ENCODE peak calls at places on chromosome 14, in nine cellular contexts. One of them, this sample, is unnamed.
A peak's percentile ranks its signal among the peaks of the same experiment; 100 is the strongest.

GRCh38 chr14:34833545-34834523 is 41.3 kb downstream of the BAZ1A start:
- DNase-seq in cardiac muscle cell: no peak
- DNase-seq in fibroblast of pulmonary artery: peak; percentile 41
- DNase-seq in HFFc6: no peak
- DNase-seq in suprapubic skin: no peak
- DNase-seq in stomach: no peak
- DNase-seq in transverse colon: no peak
- DNase-seq in ascending aorta: no peak
- DNase-seq in pancreas: no peak
- DNase-seq in this sample: no peak

GRCh38 chr14:69648480-69649414 is 37.4 kb downstream of the SUSD6 start:
- DNase-seq in cardiac muscle cell: peak; percentile 29
- DNase-seq in fibroblast of pulmonary artery: peak; percentile 77
- DNase-seq in HFFc6: peak; percentile 35
- DNase-seq in suprapubic skin: no peak
- DNase-seq in stomach: no peak
- DNase-seq in transverse colon: no peak
- DNase-seq in ascending aorta: no peak
- DNase-seq in pancreas: no peak
- DNase-seq in this sample: no peak

GRCh38 chr14:99950191-99950590 is 115.0 kb upstream of the EVL start:
- DNase-seq in cardiac muscle cell: peak; percentile 41
- DNase-seq in fibroblast of pulmonary artery: no peak
- DNase-seq in HFFc6: no peak
- DNase-seq in suprapubic skin: no peak
- DNase-seq in stomach: no peak
- DNase-seq in transverse colon: no peak
- DNase-seq in ascending aorta: no peak
- DNase-seq in pancreas: no peak
- DNase-seq in this sample: no peak

GRCh38 chr14:81127785-81128184 is 93.0 kb downstream of the GTF2A1 start:
- DNase-seq in cardiac muscle cell: no peak
- DNase-seq in fibroblast of pulmonary artery: peak; percentile 51
- DNase-seq in HFFc6: no peak
- DNase-seq in suprapubic skin: no peak
- DNase-seq in stomach: no peak
- DNase-seq in transverse colon: no peak
- DNase-seq in ascending aorta: no peak
- DNase-seq in pancreas: no peak
- DNase-seq in this sample: no peak

GRCh38 chr14:31560759-31561154 is 447 bp upstream of the NUBPL start:
- DNase-seq in cardiac muscle cell: peak; percentile 12
- DNase-seq in fibroblast of pulmonary artery: peak; percentile 14
- DNase-seq in HFFc6: no peak
- DNase-seq in suprapubic skin: no peak
- DNase-seq in stomach: no peak
- DNase-seq in transverse colon: no peak
- DNase-seq in ascending aorta: no peak
- DNase-seq in pancreas: no peak
- DNase-seq in this sample: no peak

GRCh38 chr14:80764496-80764895 is 177.0 kb downstream of the CEP128 start:
- DNase-seq in cardiac muscle cell: no peak
- DNase-seq in fibroblast of pulmonary artery: no peak
- DNase-seq in HFFc6: no peak
- DNase-seq in suprapubic skin: no peak
- DNase-seq in stomach: no peak
- DNase-seq in transverse colon: no peak
- DNase-seq in ascending aorta: no peak
- DNase-seq in pancreas: no peak
- DNase-seq in this sample: no peak

GRCh38 chr14:60724080-60724618 is at the start of gene SIX4:
- DNase-seq in cardiac muscle cell: peak; percentile 91
- DNase-seq in fibroblast of pulmonary artery: peak; percentile 78
- DNase-seq in HFFc6: peak; percentile 77
- DNase-seq in suprapubic skin: peak; percentile 59
- DNase-seq in stomach: peak; percentile 78
- DNase-seq in transverse colon: peak; percentile 53
- DNase-seq in ascending aorta: peak; percentile 16
- DNase-seq in pancreas: peak; percentile 73
- DNase-seq in this sample: no peak

GRCh38 chr14:57501039-57501557 is 7.4 kb upstream of the CCDC198 start:
- DNase-seq in cardiac muscle cell: no peak
- DNase-seq in fibroblast of pulmonary artery: no peak
- DNase-seq in HFFc6: no peak
- DNase-seq in suprapubic skin: no peak
- DNase-seq in stomach: no peak
- DNase-seq in transverse colon: no peak
- DNase-seq in ascending aorta: no peak
- DNase-seq in pancreas: no peak
- DNase-seq in this sample: no peak

GRCh38 chr14:78519863-78520262 is 349.7 kb downstream of the NRXN3 start:
- DNase-seq in cardiac muscle cell: peak; percentile 79
- DNase-seq in fibroblast of pulmonary artery: peak; percentile 18
- DNase-seq in HFFc6: no peak
- DNase-seq in suprapubic skin: no peak
- DNase-seq in stomach: no peak
- DNase-seq in transverse colon: peak; percentile 8
- DNase-seq in ascending aorta: no peak
- DNase-seq in pancreas: no peak
- DNase-seq in this sample: no peak

GRCh38 chr14:99230271-99231141 is 41.5 kb downstream of the BCL11B start:
- DNase-seq in cardiac muscle cell: no peak
- DNase-seq in fibroblast of pulmonary artery: no peak
- DNase-seq in HFFc6: no peak
- DNase-seq in suprapubic skin: no peak
- DNase-seq in stomach: no peak
- DNase-seq in transverse colon: peak; percentile 45
- DNase-seq in ascending aorta: no peak
- DNase-seq in pancreas: no peak
- DNase-seq in this sample: peak; percentile 72

DNA sequence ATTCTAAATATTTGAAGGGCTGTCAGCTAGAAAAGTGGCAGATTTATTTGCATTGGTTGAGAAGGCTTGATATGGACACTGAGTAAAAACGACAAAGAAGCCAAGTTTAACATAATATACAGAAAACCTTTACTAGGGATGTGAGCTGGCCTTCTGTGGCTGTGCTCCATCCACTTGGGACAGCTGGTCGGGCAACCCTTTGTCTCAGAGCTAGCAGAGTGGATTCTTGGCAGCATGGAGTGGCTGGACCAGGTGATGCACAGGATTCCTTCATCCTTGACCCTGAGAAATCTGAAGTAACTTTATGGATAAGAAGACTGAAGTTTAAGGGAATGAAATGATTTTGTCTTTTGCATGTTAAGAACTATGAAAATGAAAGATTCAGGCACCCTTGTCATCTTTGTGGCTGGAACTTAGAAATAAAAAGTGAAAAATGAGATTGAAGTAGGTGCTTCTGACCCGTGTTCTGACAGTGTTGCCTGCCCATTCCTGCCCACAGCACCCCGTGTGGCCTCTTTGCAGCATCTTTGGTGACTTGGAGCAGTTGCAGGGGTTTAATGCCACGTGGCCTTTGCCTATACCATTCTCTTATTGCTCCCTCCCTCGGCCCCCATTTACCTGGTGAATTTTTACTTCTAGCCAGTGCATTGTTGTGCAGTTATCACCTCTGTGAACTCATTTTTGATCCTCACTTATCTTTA is 32.6 kb downstream of the PELI2 start:
- DNase-seq in cardiac muscle cell: no peak
- DNase-seq in fibroblast of pulmonary artery: no peak
- DNase-seq in HFFc6: no peak
- DNase-seq in suprapubic skin: no peak
- DNase-seq in stomach: no peak
- DNase-seq in transverse colon: no peak
- DNase-seq in ascending aorta: no peak
- DNase-seq in pancreas: no peak
- DNase-seq in this sample: no peak
- TF ChIP-seq CTCF in cardiac muscle cell: no peak
- TF ChIP-seq CTCF in fibroblast of pulmonary artery: no peak
- TF ChIP-seq CTCF in HFFc6: no peak
- TF ChIP-seq CTCF in suprapubic skin: no peak
- TF ChIP-seq CTCF in stomach: no peak
- TF ChIP-seq CTCF in transverse colon: no peak
- TF ChIP-seq CTCF in ascending aorta: no peak
- TF ChIP-seq CTCF in pancreas: no peak
- TF ChIP-seq CTCF in this sample: no peak

DNA sequence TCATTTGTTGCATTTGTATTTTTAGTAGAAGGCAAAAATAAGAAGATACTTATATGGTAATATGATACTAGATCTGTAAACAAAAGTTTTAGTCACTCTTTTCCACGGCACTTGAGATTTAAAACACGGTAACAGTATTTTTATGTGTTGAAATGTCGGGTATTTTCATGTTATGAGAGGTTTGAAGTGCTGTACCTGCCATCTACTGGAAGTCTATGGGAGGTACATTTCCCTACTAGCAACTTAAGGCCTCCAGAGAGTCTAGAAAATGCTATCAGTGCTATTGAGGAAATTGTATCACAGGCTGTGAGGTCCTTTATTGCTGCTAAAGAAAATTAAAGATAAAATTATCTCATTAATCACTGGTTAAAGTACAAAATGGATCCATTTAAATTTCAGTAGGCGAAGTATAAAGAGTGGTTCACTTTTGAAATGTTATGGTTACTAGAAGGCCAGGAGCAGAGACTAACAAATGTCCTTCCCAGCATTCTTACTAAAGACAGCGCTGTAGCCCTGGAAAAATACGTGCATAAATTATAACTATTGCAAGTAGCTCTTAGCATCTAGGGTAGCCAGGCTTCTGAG is 77.6 kb upstream of the PRKD1 start:
- DNase-seq in cardiac muscle cell: peak; percentile 66
- DNase-seq in fibroblast of pulmonary artery: peak; percentile 86
- DNase-seq in HFFc6: peak; percentile 69
- DNase-seq in suprapubic skin: no peak
- DNase-seq in stomach: no peak
- DNase-seq in transverse colon: no peak
- DNase-seq in ascending aorta: no peak
- DNase-seq in pancreas: no peak
- DNase-seq in this sample: no peak
- TF ChIP-seq CTCF in cardiac muscle cell: peak; percentile 80
- TF ChIP-seq CTCF in fibroblast of pulmonary artery: peak; percentile 81
- TF ChIP-seq CTCF in HFFc6: peak; percentile 85
- TF ChIP-seq CTCF in suprapubic skin: peak; percentile 50
- TF ChIP-seq CTCF in stomach: peak; percentile 63
- TF ChIP-seq CTCF in transverse colon: peak; percentile 62
- TF ChIP-seq CTCF in ascending aorta: peak; percentile 64
- TF ChIP-seq CTCF in pancreas: peak; percentile 63
- TF ChIP-seq CTCF in this sample: peak; percentile 97

GRCh38 chr14:64747327-64747726 is 43.1 kb downstream of the PLEKHG3 start:
- DNase-seq in cardiac muscle cell: no peak
- DNase-seq in fibroblast of pulmonary artery: no peak
- DNase-seq in HFFc6: no peak
- DNase-seq in suprapubic skin: no peak
- DNase-seq in stomach: no peak
- DNase-seq in transverse colon: no peak
- DNase-seq in ascending aorta: no peak
- DNase-seq in pancreas: no peak
- DNase-seq in this sample: no peak

GRCh38 chr14:64746298-64747250 is 42.4 kb downstream of the PLEKHG3 start:
- DNase-seq in cardiac muscle cell: no peak
- DNase-seq in fibroblast of pulmonary artery: no peak
- DNase-seq in HFFc6: no peak
- DNase-seq in suprapubic skin: no peak
- DNase-seq in stomach: no peak
- DNase-seq in transverse colon: no peak
- DNase-seq in ascending aorta: no peak
- DNase-seq in pancreas: no peak
- DNase-seq in this sample: no peak

GRCh38 chr14:64743061-64743460 is 38.8 kb downstream of the PLEKHG3 start:
- DNase-seq in cardiac muscle cell: no peak
- DNase-seq in fibroblast of pulmonary artery: no peak
- DNase-seq in HFFc6: no peak
- DNase-seq in suprapubic skin: no peak
- DNase-seq in stomach: no peak
- DNase-seq in transverse colon: no peak
- DNase-seq in ascending aorta: no peak
- DNase-seq in pancreas: no peak
- DNase-seq in this sample: no peak

GRCh38 chr14:64748521-64748920 is 44.3 kb downstream of the PLEKHG3 start:
- DNase-seq in cardiac muscle cell: no peak
- DNase-seq in fibroblast of pulmonary artery: no peak
- DNase-seq in HFFc6: no peak
- DNase-seq in suprapubic skin: no peak
- DNase-seq in stomach: no peak
- DNase-seq in transverse colon: no peak
- DNase-seq in ascending aorta: no peak
- DNase-seq in pancreas: no peak
- DNase-seq in this sample: no peak

DNA sequence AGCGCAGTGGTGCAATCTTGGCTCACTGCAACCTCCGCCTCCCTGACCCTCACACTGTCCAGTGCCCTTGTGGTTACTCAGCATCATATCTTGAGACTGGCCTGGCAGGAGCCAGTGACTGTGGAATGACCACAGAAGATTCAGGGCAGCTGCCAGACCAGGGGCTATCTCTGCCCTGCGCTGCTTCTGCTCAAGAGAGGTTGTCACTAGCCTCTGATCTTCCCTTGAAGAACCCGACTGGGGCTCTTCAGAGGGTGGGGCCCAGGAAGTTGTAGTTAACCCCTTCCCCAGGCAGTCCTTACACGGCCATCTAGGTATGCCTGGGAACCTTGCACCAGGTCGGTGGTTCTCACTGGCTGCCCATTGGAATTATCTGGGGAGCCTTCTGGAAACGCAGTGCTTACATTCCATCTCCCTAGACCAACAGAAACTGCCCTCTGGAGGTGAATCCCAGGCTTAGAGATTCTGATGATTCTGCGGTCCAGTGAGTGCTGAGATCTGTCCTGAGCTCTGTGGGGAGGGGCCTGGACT is 41.4 kb downstream of the PLEKHG3 start:
- DNase-seq in cardiac muscle cell: no peak
- DNase-seq in fibroblast of pulmonary artery: peak; percentile 17
- DNase-seq in HFFc6: peak; percentile 23
- DNase-seq in suprapubic skin: no peak
- DNase-seq in stomach: no peak
- DNase-seq in transverse colon: no peak
- DNase-seq in ascending aorta: no peak
- DNase-seq in pancreas: no peak
- DNase-seq in this sample: no peak
- TF ChIP-seq CTCF in cardiac muscle cell: peak; percentile 18
- TF ChIP-seq CTCF in fibroblast of pulmonary artery: no peak
- TF ChIP-seq CTCF in HFFc6: no peak
- TF ChIP-seq CTCF in suprapubic skin: no peak
- TF ChIP-seq CTCF in stomach: no peak
- TF ChIP-seq CTCF in transverse colon: no peak
- TF ChIP-seq CTCF in ascending aorta: no peak
- TF ChIP-seq CTCF in pancreas: no peak
- TF ChIP-seq CTCF in this sample: peak; percentile 61

GRCh38 chr14:104399432-104400155 is 180.0 kb upstream of the C14orf180 start:
- DNase-seq in cardiac muscle cell: peak; percentile 24
- DNase-seq in fibroblast of pulmonary artery: no peak
- DNase-seq in HFFc6: no peak
- DNase-seq in suprapubic skin: no peak
- DNase-seq in stomach: no peak
- DNase-seq in transverse colon: no peak
- DNase-seq in ascending aorta: no peak
- DNase-seq in pancreas: no peak
- DNase-seq in this sample: no peak
- TF ChIP-seq CTCF in cardiac muscle cell: no peak
- TF ChIP-seq CTCF in fibroblast of pulmonary artery: no peak
- TF ChIP-seq CTCF in HFFc6: no peak
- TF ChIP-seq CTCF in suprapubic skin: no peak
- TF ChIP-seq CTCF in stomach: no peak
- TF ChIP-seq CTCF in transverse colon: no peak
- TF ChIP-seq CTCF in ascending aorta: no peak
- TF ChIP-seq CTCF in pancreas: no peak
- TF ChIP-seq CTCF in this sample: no peak